ENCODE peak calls at places on chromosomes 1 and 21, in four cellular contexts. V is left ventricle myocardium inferior; K is AG08396; W is central memory CD4-positive, alpha-beta T cell. B is an unnamed sample.

GRCh38 chr1:217344712-217345111 is 286.2 kb downstream of the GPATCH2 start:
- DNase-seq in V (no peak), K (no peak), W (no peak), B (no peak)

GRCh38 chr1:37722181-37723071 is 30.1 kb downstream of the CDCA8 start:
- DNase-seq in V (no peak), K (no peak), W (no peak), B (peak)

GRCh38 chr21:33157303-33157702 is 72.4 kb upstream of the IFNAR2 start:
- DNase-seq in V (no peak), K (no peak), W (no peak), B (no peak)

GRCh38 chr1:156959414-156959813 is 39.0 kb downstream of the LRRC71 start:
- DNase-seq in V (no peak), K (peak), W (no peak), B (no peak)

GRCh38 chr1:225201447-225201846 is 226.4 kb downstream of the LBR start:
- DNase-seq in V (no peak), K (no peak), W (no peak), B (no peak)

GRCh38 chr21:41864311-41865001 is 14.7 kb downstream of the PRDM15 start:
- DNase-seq in V (no peak), K (no peak), W (no peak), B (no peak)

GRCh38 chr21:45293726-45294401 is 6.2 kb upstream of the POFUT2 start:
- DNase-seq in V (peak), K (no peak), W (no peak), B (peak)

GRCh38 chr1:240092301-240093119 is 827 bp downstream of the FMN2 start:
- DNase-seq in V (no peak), K (peak), W (no peak), B (no peak)

GRCh38 chr1:167797005-167797404 is 75.2 kb downstream of the MPZL1 start:
- DNase-seq in V (peak), K (peak), W (no peak), B (peak)

GRCh38 chr1:67290236-67290635 is 17.4 kb upstream of the IL12RB2 start:
- DNase-seq in V (no peak), K (no peak), W (no peak), B (no peak)

GRCh38 chr1:21311016-21311415 is 20.8 kb upstream of the ECE1 start:
- DNase-seq in V (no peak), K (no peak), W (no peak), B (no peak)

GRCh38 chr1:156601122-156601830 is at the start of gene GPATCH4:
- DNase-seq in V (peak), K (peak), W (peak), B (peak)

GRCh38 chr21:16532841-16533240 is 803.1 kb downstream of the USP25 start:
- DNase-seq in V (no peak), K (no peak), W (no peak), B (no peak)

GRCh38 chr1:87603636-87604035 is 275.0 kb downstream of the LMO4 start:
- DNase-seq in V (no peak), K (no peak), W (no peak), B (no peak)

GRCh38 chr1:77539510-77540142 is 142.8 kb downstream of the ZZZ3 start:
- DNase-seq in V (no peak), K (peak), W (no peak), B (no peak)

GRCh38 chr1:167518331-167518700 is at the start of gene CD247:
- DNase-seq in V (no peak), K (no peak), W (peak), B (no peak)

GRCh38 chr1:179777731-179778130 is 34.6 kb downstream of the FAM163A start:
- DNase-seq in V (no peak), K (no peak), W (no peak), B (peak)

B was measured in lower leg skin.